ENCODE peak calls at places on chromosomes 5 and 9, in four cellular contexts. Z is cardiac muscle cell, O is kidney epithelial cell, F is body of pancreas. X is an unnamed sample.

GRCh38 chr5:66436721-66437120 is 159.5 kb upstream of the MAST4 start:
- DNase-seq in F (no peak), O (no peak), Z (no peak), X (peak; percentile 16)

GRCh38 chr9:133960568-133961129 is 31.5 kb downstream of the VAV2 start:
- DNase-seq in F (peak; percentile 70), O (no peak), Z (peak; percentile 48), X (no peak)

GRCh38 chr9:92725266-92725545 is 39.4 kb downstream of the BICD2 start:
- DNase-seq in O (no peak), Z (no peak), F (no peak), X (no peak)

GRCh38 chr5:5570646-5571045 is 148.2 kb downstream of the ICE1 start:
- DNase-seq in O (no peak), Z (no peak), F (no peak), X (no peak)

GRCh38 chr9:107175039-107175438 is 108.0 kb upstream of the RAD23B start:
- DNase-seq in Z (peak; percentile 71), F (no peak), O (no peak), X (no peak)

GRCh38 chr5:132777209-132778069 is at the start of gene SEPTIN8:
- DNase-seq in F (peak; percentile 55), O (no peak), Z (peak; percentile 51), X (peak; percentile 67)

GRCh38 chr5:111962906-111963305 is 205.9 kb upstream of the NREP start:
- DNase-seq in Z (no peak), O (no peak), F (no peak), X (no peak)

GRCh38 chr5:109866051-109866450 is 176.3 kb downstream of the MAN2A1 start:
- DNase-seq in O (peak; percentile 65), F (no peak), Z (peak; percentile 51), X (no peak)

GRCh38 chr5:145479862-145480261 is 355.3 kb downstream of the PRELID2 start:
- DNase-seq in O (no peak), Z (no peak), F (no peak), X (no peak)

GRCh38 chr5:88653471-88653870 is 229.5 kb downstream of the MEF2C start:
- DNase-seq in Z (no peak), O (no peak), F (no peak), X (no peak)

GRCh38 chr5:156396063-156396829 is 69.3 kb downstream of the SGCD start:
- DNase-seq in Z (peak; percentile 78), O (no peak), F (no peak), X (no peak)

GRCh38 chr5:36691241-36691640 is 84.8 kb downstream of the SLC1A3 start:
- DNase-seq in Z (no peak), O (no peak), F (no peak), X (no peak)

GRCh38 chr5:36690041-36690941 is 83.9 kb downstream of the SLC1A3 start:
- DNase-seq in F (peak; percentile 80), Z (peak; percentile 86), O (peak; percentile 35), X (peak; percentile 81)

GRCh38 chr5:36691993-36692392 is 85.6 kb downstream of the SLC1A3 start:
- DNase-seq in F (no peak), O (no peak), Z (no peak), X (no peak)

GRCh38 chr5:36694351-36694750 is 87.9 kb downstream of the SLC1A3 start:
- DNase-seq in O (no peak), F (no peak), Z (no peak), X (no peak)

GRCh38 chr5:36692791-36693763 is 86.7 kb downstream of the SLC1A3 start:
- DNase-seq in O (no peak), Z (peak; percentile 87), F (peak; percentile 73), X (peak; percentile 78)
- H3K4me3 ChIP-seq in O (peak overlapping the region; percentile 25), Z (no peak overlapping the region), F (no peak overlapping the region), X (peak overlapping the region; percentile 52)

GRCh38 chr9:124251188-124251587 is 6.6 kb upstream of the NEK6 start:
- DNase-seq in F (no peak), O (no peak), Z (no peak), X (no peak)

GRCh38 chr9:124255222-124255621 is 2.5 kb upstream of the NEK6 start:
- DNase-seq in O (no peak), F (no peak), Z (no peak), X (no peak)

GRCh38 chr9:124254261-124254682 is 3.5 kb upstream of the NEK6 start:
- DNase-seq in O (no peak), F (no peak), Z (no peak), X (no peak)

GRCh38 chr9:124248992-124249391 is 8.8 kb upstream of the NEK6 start:
- DNase-seq in F (no peak), Z (peak; percentile 58), O (no peak), X (no peak)

DNA sequence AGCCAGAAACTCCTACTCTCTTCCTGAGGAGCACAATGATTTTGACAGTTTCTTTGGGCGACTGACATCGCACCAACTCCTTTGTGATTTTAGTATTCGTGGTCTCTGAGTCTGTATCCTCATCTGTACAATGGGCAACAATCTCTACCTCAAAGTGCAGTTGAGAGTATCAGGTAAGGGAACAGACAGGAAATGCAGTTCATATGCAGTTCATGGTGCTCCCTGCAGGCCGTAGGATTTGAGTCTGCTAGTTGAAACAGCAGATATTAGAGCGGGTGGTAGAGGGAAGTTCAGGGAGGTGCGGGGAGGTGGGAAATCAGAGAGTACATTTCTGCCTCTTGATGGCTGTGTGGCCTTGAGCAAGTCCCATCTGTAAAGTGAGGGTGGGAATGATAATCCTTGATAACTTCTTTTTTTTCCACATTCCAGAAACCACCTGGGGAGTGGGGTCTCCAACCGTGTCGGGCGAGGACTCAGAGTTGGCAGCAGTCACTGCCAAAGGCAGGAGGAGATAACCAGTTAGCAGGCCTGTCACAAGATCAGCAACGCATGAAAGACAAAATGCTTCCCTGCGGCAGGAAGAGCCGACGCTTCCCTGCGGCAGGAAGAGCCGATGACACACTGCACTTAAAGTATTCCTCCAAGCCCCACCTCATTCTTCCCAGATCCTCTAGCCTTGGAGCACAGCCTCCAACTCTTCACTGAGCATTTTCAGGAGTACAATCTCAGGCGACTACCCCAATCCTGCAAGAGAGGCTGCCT is 6.0 kb upstream of the NEK6 start:
- DNase-seq in F (no peak), Z (peak; percentile 70), O (peak; percentile 56), X (no peak)
- TF ChIP-seq CTCF in F (no peak), Z (no peak), O (peak; percentile 12), X (no peak)

DNA sequence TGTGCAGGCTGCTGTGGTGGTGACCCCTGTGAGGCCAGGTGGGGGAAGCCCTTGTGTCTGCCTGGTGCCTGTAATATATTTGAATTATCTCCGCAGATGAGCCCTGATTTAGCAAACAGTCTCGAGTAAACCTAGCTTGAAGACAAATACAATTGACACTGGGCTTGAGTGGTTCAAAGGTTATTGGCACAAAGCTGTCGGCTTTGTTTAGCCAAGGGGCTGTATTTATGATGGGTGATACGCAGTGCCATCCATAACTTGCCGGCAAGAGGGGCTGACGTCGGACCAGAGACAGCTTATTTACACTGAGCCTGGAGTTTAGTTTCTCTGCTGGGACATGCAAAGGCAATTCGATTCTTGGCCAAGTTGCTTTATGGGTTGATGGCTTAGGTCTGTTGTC is 20.0 kb upstream of the PITX1 start:
- DNase-seq in F (no peak), Z (no peak), O (no peak), X (no peak)
- H3K27me3 ChIP-seq in F (no peaks in the 10 kb centered on the region), Z (peaks cover 100% of the 10 kb centered on the region), O (peaks cover 59% of the 10 kb centered on the region), X (peaks cover 8% of the 10 kb centered on the region)

GRCh38 chr9:137172907-137173794 is 1.3 kb upstream of the TMEM210 start:
- DNase-seq in F (no peak), O (no peak), Z (no peak), X (no peak)

GRCh38 chr9:137175345-137175961 is 3.6 kb upstream of the TMEM210 start:
- DNase-seq in Z (no peak), O (no peak), F (no peak), X (peak; percentile 63)

GRCh38 chr9:137176302-137177182 is 4.7 kb upstream of the TMEM210 start:
- DNase-seq in O (no peak), Z (peak; percentile 47), F (peak; percentile 54), X (peak; percentile 69)

GRCh38 chr9:137174722-137175293 is 3.0 kb upstream of the TMEM210 start:
- DNase-seq in Z (no peak), F (no peak), O (no peak), X (no peak)

GRCh38 chr9:137173795-137174664 is 2.2 kb upstream of the TMEM210 start:
- DNase-seq in O (no peak), F (no peak), Z (no peak), X (no peak)
- H3K4me3 ChIP-seq in O (no peak overlapping the region), F (no peak overlapping the region), Z (no peak overlapping the region), X (no peak overlapping the region)

GRCh38 chr5:97183100-97183929 is at the start of gene RIOK2:
- DNase-seq in O (peak; percentile 84), Z (peak; percentile 97), F (peak; percentile 96), X (peak; percentile 96)
- TF ChIP-seq CTCF in O (no peak), Z (no peak), F (no peak), X (no peak)

DNA sequence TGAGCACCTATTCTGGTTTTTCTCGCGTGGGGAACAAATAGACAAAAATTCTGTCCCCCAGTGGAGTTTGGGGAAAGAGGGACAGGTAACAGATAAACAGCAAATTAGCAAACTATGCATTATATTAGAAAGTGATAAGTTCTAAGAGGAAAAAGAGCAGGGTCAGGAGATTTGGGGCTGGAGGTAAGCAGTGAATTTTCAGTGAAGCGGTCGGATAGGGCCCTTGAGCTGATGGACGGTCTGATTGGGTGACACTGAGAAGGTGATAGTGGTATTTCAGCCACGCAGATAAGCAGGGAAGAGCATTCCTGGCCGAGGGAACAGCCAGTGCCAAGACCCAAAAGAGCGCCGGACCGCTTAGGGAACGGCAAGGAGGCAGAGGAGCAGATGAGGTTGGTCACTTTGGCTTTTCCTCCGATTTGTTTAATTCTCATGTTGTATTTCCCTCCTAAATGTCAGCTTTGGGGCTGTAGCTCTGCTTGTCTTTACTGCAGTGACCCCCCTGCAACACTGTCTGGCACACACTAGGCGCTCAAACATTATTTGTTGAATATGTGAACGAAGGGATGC is 1.0 kb upstream of the PTPN3 start:
- DNase-seq in Z (no peak), F (no peak), O (no peak), X (no peak)
- H3K27me3 ChIP-seq in Z (peaks cover 88% of the 10 kb centered on the region), F (no peaks in the 10 kb centered on the region), O (no peaks in the 10 kb centered on the region), X (peaks cover 58% of the 10 kb centered on the region)

X was measured in BE2C.